ENCODE peak calls at places on chromosomes 1 and 21, in ten cellular contexts. R is T-helper 1 cell; C is CD14-positive monocyte; A is A673; Q is stimulated activated CD4-positive, alpha-beta T cell treated with anti-CD3 and anti-CD28 coated beads, Interleukin-2, amount 100 ng/mL, for 48 hours; S is activated naive CD4-positive, alpha-beta T cell treated with Interleukin-2 at 50 U/mL for 16 hours; E is NCI-H748 treated with DMSO at 0.1 percent for 48 hours; H is mesenchymal stem cell; N is NB4; B is transverse colon. I is an unnamed sample.

GRCh38 chr1:25570798-25571521 is 27.6 kb downstream of the LDLRAP1 start:
- DNase-seq in S (no peak), B (no peak), C (no peak), H (no peak), Q (no peak), N (no peak), E (no peak), A (no peak), R (no peak), I (no peak)

GRCh38 chr1:36835017-36835695 is 199.2 kb downstream of the GRIK3 start:
- DNase-seq in A (no peak), Q (no peak), E (no peak), C (no peak), S (no peak), R (no peak), N (peak), B (no peak), H (no peak), I (no peak)

GRCh38 chr1:87869563-87869962 is 540.9 kb downstream of the LMO4 start:
- DNase-seq in Q (no peak), B (no peak), C (peak), A (peak), E (no peak), H (peak), R (no peak), N (peak), S (no peak), I (no peak)

GRCh38 chr1:101357444-101357986 is 120.7 kb downstream of the S1PR1 start:
- DNase-seq in R (peak), S (peak), Q (peak), E (peak), H (peak), B (peak), C (peak), A (peak), N (peak), I (peak)

GRCh38 chr1:206809504-206810084 is 37.3 kb upstream of the IL10 start:
- DNase-seq in E (no peak), R (no peak), C (no peak), S (peak), A (peak), Q (no peak), H (peak), B (peak), N (peak), I (peak)

GRCh38 chr21:37393786-37394185 is 27.2 kb downstream of the DYRK1A start:
- DNase-seq in Q (no peak), N (no peak), E (no peak), B (no peak), S (no peak), A (no peak), C (no peak), R (no peak), H (no peak), I (no peak)

GRCh38 chr1:36656838-36657237 is 174.1 kb upstream of the CSF3R start:
- DNase-seq in E (no peak), C (no peak), H (no peak), N (no peak), S (no peak), B (no peak), R (no peak), A (no peak), Q (no peak), I (no peak)

GRCh38 chr1:88284066-88284465 is 400.0 kb upstream of the PKN2 start:
- DNase-seq in Q (no peak), N (no peak), H (no peak), S (no peak), C (no peak), A (no peak), E (no peak), B (no peak), R (no peak), I (no peak)

GRCh38 chr21:34886554-34887385 is 162.3 kb downstream of the RUNX1 start:
- DNase-seq in A (no peak), S (peak), Q (no peak), H (peak), R (no peak), B (peak), C (no peak), N (peak), E (peak), I (peak)

GRCh38 chr1:225963735-225964530 is 22.9 kb upstream of the LEFTY2 start:
- DNase-seq in N (no peak), Q (no peak), B (no peak), H (no peak), S (no peak), C (no peak), E (no peak), R (no peak), A (no peak), I (no peak)